ENCODE peak calls at places on chromosome 18, in nine cellular contexts. Z, A, K, Q, Y, C, G, B and E are unnamed samples.
A peak's percentile ranks its signal among the peaks of the same experiment; 100 is the strongest.

GRCh38 chr18:45109271-45109670 is 428.6 kb downstream of the SETBP1 start:
- ATAC-seq in Z (no peak), A (no peak), K (no peak), Q (no peak), Y (no peak), C (no peak), G (no peak), B (no peak), E (no peak)

GRCh38 chr18:58299135-58299473 is 255.1 kb downstream of the NEDD4L start:
- ATAC-seq in Z (no peak), A (no peak), K (no peak), Q (no peak), Y (no peak), C (no peak), G (no peak), B (no peak), E (no peak)

GRCh38 chr18:3594760-3595241 is 144.8 kb downstream of the TGIF1 start:
- ATAC-seq in Z (no peak), A (peak; percentile 2), K (peak; percentile 3), Q (peak; percentile 1), Y (peak; percentile 2), C (peak; percentile 33), G (no peak), B (no peak), E (peak; percentile 2)

GRCh38 chr18:44569391-44570055 is 111.2 kb upstream of the SETBP1 start:
- ATAC-seq in Z (no peak), A (no peak), K (no peak), Q (no peak), Y (no peak), C (no peak), G (no peak), B (no peak), E (no peak)

GRCh38 chr18:10378688-10379465 is 75.6 kb upstream of the APCDD1 start:
- ATAC-seq in Z (no peak), A (no peak), K (no peak), Q (no peak), Y (no peak), C (no peak), G (no peak), B (no peak), E (no peak)

GRCh38 chr18:12338382-12338781 is 30.3 kb downstream of the TUBB6 start:
- ATAC-seq in Z (no peak), A (no peak), K (no peak), Q (no peak), Y (no peak), C (no peak), G (no peak), B (no peak), E (no peak)

GRCh38 chr18:54233228-54233625 is 8.8 kb upstream of the MBD2 start:
- ATAC-seq in Z (no peak), A (no peak), K (peak; percentile 44), Q (no peak), Y (no peak), C (no peak), G (no peak), B (no peak), E (no peak)

GRCh38 chr18:74921057-74921820 is 287.7 kb downstream of the PTGR3 start:
- ATAC-seq in Z (no peak), A (no peak), K (no peak), Q (no peak), Y (no peak), C (no peak), G (no peak), B (no peak), E (no peak)

GRCh38 chr18:12309683-12310198 is 1.7 kb downstream of the TUBB6 start:
- ATAC-seq in Z (no peak), A (no peak), K (no peak), Q (no peak), Y (no peak), C (no peak), G (no peak), B (no peak), E (no peak)

GRCh38 chr18:24031916-24032315 is 17.4 kb downstream of the TTC39C start:
- ATAC-seq in Z (no peak), A (no peak), K (no peak), Q (no peak), Y (no peak), C (no peak), G (no peak), B (no peak), E (peak; percentile 30)

GRCh38 chr18:9550413-9550812 is 63.9 kb downstream of the PPP4R1 start:
- ATAC-seq in Z (no peak), A (no peak), K (no peak), Q (no peak), Y (peak; percentile 65), C (no peak), G (no peak), B (no peak), E (no peak)

GRCh38 chr18:30492552-30493129 is 549.9 kb downstream of the DSC3 start:
- ATAC-seq in Z (no peak), A (no peak), K (peak; percentile 51), Q (no peak), Y (no peak), C (no peak), G (no peak), B (no peak), E (peak; percentile 31)

GRCh38 chr18:74453011-74453571 is 4.0 kb downstream of the DIPK1C start:
- ATAC-seq in Z (peak; percentile 58), A (no peak), K (no peak), Q (no peak), Y (no peak), C (no peak), G (no peak), B (no peak), E (no peak)

GRCh38 chr18:50034029-50034428 is 160.9 kb downstream of the MYO5B start:
- ATAC-seq in Z (no peak), A (no peak), K (peak; percentile 33), Q (no peak), Y (no peak), C (no peak), G (no peak), B (no peak), E (no peak)

GRCh38 chr18:47490882-47491281 is 239.4 kb upstream of the SKOR2 start:
- ATAC-seq in Z (peak; percentile 79), A (no peak), K (peak; percentile 72), Q (no peak), Y (no peak), C (peak; percentile 67), G (peak; percentile 69), B (no peak), E (no peak)

GRCh38 chr18:10248738-10249137 is 205.7 kb upstream of the APCDD1 start:
- ATAC-seq in Z (no peak), A (no peak), K (no peak), Q (no peak), Y (no peak), C (no peak), G (no peak), B (no peak), E (no peak)